ENCODE peak calls at places on chromosome 1, in five cellular contexts. T is GM12891, M is stomach, N is ACHN, A is smooth muscle cell of the brain vasculature. F is an unnamed sample.

GRCh38 chr1:151593651-151594625 is 17.9 kb upstream of the SNX27 start:
- DNase-seq in T (peak; percentile 77), M (peak; percentile 92), N (peak; percentile 67), A (peak; percentile 21), F (peak; percentile 71)

GRCh38 chr1:110309768-110310167 is 29.4 kb upstream of the RBM15 start:
- DNase-seq in T (no peak), M (no peak), N (no peak), A (no peak), F (no peak)

GRCh38 chr1:239270509-239270908 is 115.9 kb upstream of the CHRM3 start:
- DNase-seq in T (no peak), M (no peak), N (no peak), A (no peak), F (no peak)

GRCh38 chr1:39652105-39652504 is 12.7 kb upstream of the HEYL start:
- DNase-seq in T (no peak), M (no peak), N (no peak), A (no peak), F (no peak)

GRCh38 chr1:119711804-119712341 is at the start of gene PHGDH:
- DNase-seq in T (peak; percentile 43), M (peak; percentile 75), N (peak; percentile 87), A (peak; percentile 49), F (peak; percentile 70)

GRCh38 chr1:215679231-215679630 is 112.1 kb downstream of the KCTD3 start:
- DNase-seq in T (no peak), M (no peak), N (no peak), A (no peak), F (no peak)

GRCh38 chr1:22888320-22889075 is 84.2 kb downstream of the LACTBL1 start:
- DNase-seq in T (no peak), M (no peak), N (peak; percentile 50), A (no peak), F (no peak)

GRCh38 chr1:244917271-244917670 is 52.9 kb upstream of the HNRNPU start:
- DNase-seq in T (no peak), M (no peak), N (no peak), A (no peak), F (no peak)

GRCh38 chr1:11498956-11499824 is 20.2 kb downstream of the DISP3 start:
- DNase-seq in T (no peak), M (no peak), N (no peak), A (no peak), F (no peak)